ENCODE peak calls at places on chromosome 7, in five cellular contexts. One of them, this sample, is unnamed.

GRCh38 chr7:158236400-158236799 is 351.2 kb downstream of the PTPRN2 start:
- DNase-seq in HFF-Myc: no peak
- DNase-seq in activated CD4-positive, alpha-beta T cell treated with anti-CD3 and anti-CD28 coated beads, Interleukin-2, amount 50 U/mL, for 4 hours: no peak
- DNase-seq in DMS153: no peak
- DNase-seq in naive thymus-derived CD8-positive, alpha-beta T cell: no peak
- DNase-seq in this sample: no peak

GRCh38 chr7:36747969-36748574 is 23.8 kb upstream of the AOAH start:
- DNase-seq in HFF-Myc: no peak
- DNase-seq in activated CD4-positive, alpha-beta T cell treated with anti-CD3 and anti-CD28 coated beads, Interleukin-2, amount 50 U/mL, for 4 hours: no peak
- DNase-seq in DMS153: no peak
- DNase-seq in naive thymus-derived CD8-positive, alpha-beta T cell: no peak
- DNase-seq in this sample: no peak

GRCh38 chr7:137933270-137934017 is 68.4 kb downstream of the CREB3L2 start:
- DNase-seq in HFF-Myc: peak
- DNase-seq in activated CD4-positive, alpha-beta T cell treated with anti-CD3 and anti-CD28 coated beads, Interleukin-2, amount 50 U/mL, for 4 hours: no peak
- DNase-seq in DMS153: no peak
- DNase-seq in naive thymus-derived CD8-positive, alpha-beta T cell: no peak
- DNase-seq in this sample: no peak

GRCh38 chr7:36011588-36011965 is 141.5 kb upstream of the EEPD1 start:
- DNase-seq in HFF-Myc: no peak
- DNase-seq in activated CD4-positive, alpha-beta T cell treated with anti-CD3 and anti-CD28 coated beads, Interleukin-2, amount 50 U/mL, for 4 hours: no peak
- DNase-seq in DMS153: no peak
- DNase-seq in naive thymus-derived CD8-positive, alpha-beta T cell: no peak
- DNase-seq in this sample: no peak

GRCh38 chr7:138510003-138510402 is 49.9 kb downstream of the TRIM24 start:
- DNase-seq in HFF-Myc: no peak
- DNase-seq in activated CD4-positive, alpha-beta T cell treated with anti-CD3 and anti-CD28 coated beads, Interleukin-2, amount 50 U/mL, for 4 hours: no peak
- DNase-seq in DMS153: no peak
- DNase-seq in naive thymus-derived CD8-positive, alpha-beta T cell: no peak
- DNase-seq in this sample: no peak

GRCh38 chr7:6232130-6232529 is 40.3 kb downstream of the CYTH3 start:
- DNase-seq in HFF-Myc: no peak
- DNase-seq in activated CD4-positive, alpha-beta T cell treated with anti-CD3 and anti-CD28 coated beads, Interleukin-2, amount 50 U/mL, for 4 hours: no peak
- DNase-seq in DMS153: no peak
- DNase-seq in naive thymus-derived CD8-positive, alpha-beta T cell: no peak
- DNase-seq in this sample: no peak

GRCh38 chr7:75924884-75925283 is 9.9 kb downstream of the POR start:
- DNase-seq in HFF-Myc: no peak
- DNase-seq in activated CD4-positive, alpha-beta T cell treated with anti-CD3 and anti-CD28 coated beads, Interleukin-2, amount 50 U/mL, for 4 hours: no peak
- DNase-seq in DMS153: no peak
- DNase-seq in naive thymus-derived CD8-positive, alpha-beta T cell: no peak
- DNase-seq in this sample: no peak

GRCh38 chr7:98168181-98168903 is 42.9 kb upstream of the BHLHA15 start:
- DNase-seq in HFF-Myc: peak
- DNase-seq in activated CD4-positive, alpha-beta T cell treated with anti-CD3 and anti-CD28 coated beads, Interleukin-2, amount 50 U/mL, for 4 hours: peak
- DNase-seq in DMS153: peak
- DNase-seq in naive thymus-derived CD8-positive, alpha-beta T cell: peak
- DNase-seq in this sample: peak

This sample was measured in stimulated activated CD4-positive, alpha-beta T cell treated with anti-CD3 and anti-CD28 coated beads, TNF-alpha, amount 100 ng/mL, for 48 hours.